ENCODE peak calls at places on chromosome 21, in five cellular contexts. One of them, this sample, is unnamed.

GRCh38 chr21:28485301-28486022 is 507.2 kb downstream of the LTN1 start:
- DNase-seq in pancreas: no peak
- DNase-seq in A549: no peak
- DNase-seq in fibroblast of lung: peak; percentile 83
- DNase-seq in sigmoid colon: no peak
- DNase-seq in this sample: peak; percentile 56

GRCh38 chr21:29149771-29150425 is 19.5 kb downstream of the MAP3K7CL start:
- DNase-seq in sigmoid colon: no peak
- DNase-seq in pancreas: no peak
- DNase-seq in A549: no peak
- DNase-seq in fibroblast of lung: peak; percentile 78
- DNase-seq in this sample: no peak

GRCh38 chr21:16837319-16837718 is 675.5 kb upstream of the CXADR start:
- DNase-seq in sigmoid colon: no peak
- DNase-seq in fibroblast of lung: peak; percentile 61
- DNase-seq in pancreas: no peak
- DNase-seq in A549: no peak
- DNase-seq in this sample: no peak

GRCh38 chr21:16195476-16195875 is 465.7 kb downstream of the USP25 start:
- DNase-seq in fibroblast of lung: peak; percentile 74
- DNase-seq in sigmoid colon: no peak
- DNase-seq in pancreas: no peak
- DNase-seq in A549: no peak
- DNase-seq in this sample: no peak

GRCh38 chr21:37863842-37864241 is 52.4 kb downstream of the KCNJ6 start:
- DNase-seq in sigmoid colon: no peak
- DNase-seq in A549: no peak
- DNase-seq in fibroblast of lung: peak; percentile 88
- DNase-seq in pancreas: no peak
- DNase-seq in this sample: no peak

GRCh38 chr21:17514124-17514481 is 1.3 kb downstream of the CXADR start:
- DNase-seq in fibroblast of lung: peak; percentile 60
- DNase-seq in sigmoid colon: no peak
- DNase-seq in pancreas: no peak
- DNase-seq in A549: no peak
- DNase-seq in this sample: no peak

GRCh38 chr21:36994501-36995189 is 11.9 kb upstream of the RIPPLY3 start:
- DNase-seq in fibroblast of lung: peak; percentile 50
- DNase-seq in A549: no peak
- DNase-seq in pancreas: no peak
- DNase-seq in sigmoid colon: no peak
- DNase-seq in this sample: no peak

GRCh38 chr21:29342394-29342957 is 43.8 kb downstream of the BACH1 start:
- DNase-seq in pancreas: no peak
- DNase-seq in A549: peak; percentile 2
- DNase-seq in fibroblast of lung: peak; percentile 99
- DNase-seq in sigmoid colon: peak; percentile 82
- DNase-seq in this sample: peak; percentile 95

GRCh38 chr21:43323244-43324005 is 103.5 kb downstream of the SIK1 start:
- DNase-seq in sigmoid colon: no peak
- DNase-seq in pancreas: peak; percentile 95
- DNase-seq in A549: no peak
- DNase-seq in fibroblast of lung: no peak
- DNase-seq in this sample: no peak

GRCh38 chr21:27827972-27828371 is 861.1 kb upstream of the ADAMTS5 start:
- DNase-seq in A549: no peak
- DNase-seq in sigmoid colon: no peak
- DNase-seq in pancreas: no peak
- DNase-seq in fibroblast of lung: no peak
- DNase-seq in this sample: no peak

GRCh38 chr21:43306911-43307676 is 119.8 kb downstream of the SIK1 start:
- DNase-seq in A549: peak; percentile 49
- DNase-seq in pancreas: no peak
- DNase-seq in sigmoid colon: peak; percentile 61
- DNase-seq in fibroblast of lung: peak; percentile 68
- DNase-seq in this sample: no peak

GRCh38 chr21:28632718-28633408 is 359.8 kb downstream of the LTN1 start:
- DNase-seq in sigmoid colon: no peak
- DNase-seq in fibroblast of lung: peak; percentile 75
- DNase-seq in pancreas: no peak
- DNase-seq in A549: no peak
- DNase-seq in this sample: no peak

GRCh38 chr21:32351428-32351827 is 41.4 kb downstream of the URB1 start:
- DNase-seq in fibroblast of lung: no peak
- DNase-seq in sigmoid colon: peak; percentile 34
- DNase-seq in pancreas: no peak
- DNase-seq in A549: no peak
- DNase-seq in this sample: no peak

GRCh38 chr21:32604484-32604883 is 7.7 kb downstream of the CFAP298 start:
- DNase-seq in fibroblast of lung: no peak
- DNase-seq in A549: no peak
- DNase-seq in sigmoid colon: no peak
- DNase-seq in pancreas: no peak
- DNase-seq in this sample: no peak

GRCh38 chr21:37338671-37339526 is 27.7 kb upstream of the DYRK1A start:
- DNase-seq in fibroblast of lung: peak; percentile 92
- DNase-seq in sigmoid colon: peak; percentile 71
- DNase-seq in A549: peak; percentile 81
- DNase-seq in pancreas: no peak
- DNase-seq in this sample: peak; percentile 87

GRCh38 chr21:14875704-14876364 is 189.0 kb downstream of the NRIP1 start:
- DNase-seq in fibroblast of lung: peak; percentile 25
- DNase-seq in A549: no peak
- DNase-seq in sigmoid colon: no peak
- DNase-seq in pancreas: no peak
- DNase-seq in this sample: no peak

GRCh38 chr21:16046625-16047340 is 317.0 kb downstream of the USP25 start:
- DNase-seq in fibroblast of lung: peak; percentile 54
- DNase-seq in sigmoid colon: no peak
- DNase-seq in A549: peak; percentile 1
- DNase-seq in pancreas: no peak
- DNase-seq in this sample: no peak

GRCh38 chr21:27275294-27275927 is 308.5 kb upstream of the ADAMTS5 start:
- DNase-seq in A549: no peak
- DNase-seq in fibroblast of lung: peak; percentile 76
- DNase-seq in sigmoid colon: no peak
- DNase-seq in pancreas: no peak
- DNase-seq in this sample: peak; percentile 52

GRCh38 chr21:29313662-29314408 is 15.1 kb downstream of the BACH1 start:
- DNase-seq in A549: no peak
- DNase-seq in fibroblast of lung: no peak
- DNase-seq in pancreas: no peak
- DNase-seq in sigmoid colon: no peak
- DNase-seq in this sample: no peak

DNA sequence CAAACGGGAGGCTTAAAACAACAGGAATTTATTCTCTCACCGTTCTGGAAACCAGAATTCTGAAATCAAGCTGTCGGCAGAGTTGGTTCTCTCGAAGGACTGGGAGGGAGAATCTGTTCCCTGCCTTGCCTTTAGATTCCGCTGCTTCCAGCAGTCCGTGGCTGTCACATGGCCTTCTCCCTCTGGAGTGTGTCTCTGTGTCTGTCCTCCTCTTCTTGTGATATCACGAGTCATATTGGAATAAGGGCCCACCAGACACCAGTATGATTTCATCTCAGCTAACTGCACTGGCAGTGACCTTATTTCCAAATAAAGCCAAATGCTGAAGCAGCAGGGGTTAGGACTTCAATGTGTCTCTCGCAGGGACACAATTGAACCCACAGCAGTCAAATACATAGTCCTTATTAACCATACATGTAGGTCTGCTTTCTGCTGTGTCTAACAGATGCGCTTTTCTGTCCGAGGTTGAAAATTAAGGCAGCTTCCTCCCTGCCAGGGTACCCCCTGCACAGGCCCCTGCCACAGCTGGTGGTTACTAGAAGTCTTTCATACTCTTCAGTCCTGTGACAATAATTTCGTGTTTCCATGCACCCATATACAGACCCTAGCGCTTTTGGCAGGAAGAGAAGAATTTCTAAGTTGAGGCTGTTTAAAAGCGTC is 182.0 kb downstream of the ETS2 start:
- DNase-seq in fibroblast of lung: no peak
- DNase-seq in sigmoid colon: peak; percentile 81
- DNase-seq in A549: no peak
- DNase-seq in pancreas: no peak
- DNase-seq in this sample: no peak
- H3K4me3 ChIP-seq in fibroblast of lung: no peak overlapping the region
- H3K4me3 ChIP-seq in sigmoid colon: no peak overlapping the region
- H3K4me3 ChIP-seq in A549: no peak overlapping the region
- H3K4me3 ChIP-seq in pancreas: no peak overlapping the region
- H3K4me3 ChIP-seq in this sample: no peak overlapping the region

GRCh38 chr21:41852929-41853320 is 26.2 kb downstream of the PRDM15 start:
- DNase-seq in sigmoid colon: no peak
- DNase-seq in fibroblast of lung: no peak
- DNase-seq in pancreas: no peak
- DNase-seq in A549: no peak
- DNase-seq in this sample: no peak
- TF ChIP-seq CTCF in sigmoid colon: no peak
- TF ChIP-seq CTCF in fibroblast of lung: no peak
- TF ChIP-seq CTCF in pancreas: no peak
- TF ChIP-seq CTCF in A549: no peak
- TF ChIP-seq CTCF in this sample: no peak

GRCh38 chr21:46056450-46056903 is 41.4 kb upstream of the COL6A2 start:
- DNase-seq in A549: no peak
- DNase-seq in fibroblast of lung: peak; percentile 93
- DNase-seq in pancreas: peak; percentile 65
- DNase-seq in sigmoid colon: peak; percentile 98
- DNase-seq in this sample: peak; percentile 64
- H3K4me3 ChIP-seq in A549: no peak overlapping the region
- H3K4me3 ChIP-seq in fibroblast of lung: peak overlapping the region; percentile 17
- H3K4me3 ChIP-seq in pancreas: no peak overlapping the region
- H3K4me3 ChIP-seq in sigmoid colon: peak overlapping the region; percentile 22
- H3K4me3 ChIP-seq in this sample: no peak overlapping the region

DNA sequence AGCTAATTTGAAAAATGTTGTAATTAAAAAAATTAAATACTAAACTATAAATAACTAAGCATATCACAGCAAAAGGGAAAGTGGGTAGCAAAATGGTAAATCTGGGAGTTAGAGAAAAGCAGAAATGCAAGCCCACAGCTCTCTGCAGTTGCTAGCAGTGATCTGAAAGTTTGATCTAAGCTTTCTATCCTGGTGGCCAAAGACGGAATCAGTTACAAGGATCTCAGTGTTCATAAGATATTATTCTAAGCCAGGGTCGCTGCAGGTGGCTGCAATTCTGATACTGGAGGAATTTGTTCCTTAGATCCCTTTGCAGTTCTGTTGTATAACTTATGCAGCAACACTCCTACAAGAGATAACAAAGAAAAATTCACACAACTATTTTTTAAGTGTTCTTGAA is 363.7 kb downstream of the SETD4 start:
- DNase-seq in pancreas: no peak
- DNase-seq in fibroblast of lung: no peak
- DNase-seq in A549: no peak
- DNase-seq in sigmoid colon: no peak
- DNase-seq in this sample: no peak
- TF ChIP-seq CTCF in pancreas: no peak
- TF ChIP-seq CTCF in fibroblast of lung: no peak
- TF ChIP-seq CTCF in A549: no peak
- TF ChIP-seq CTCF in sigmoid colon: no peak
- TF ChIP-seq CTCF in this sample: no peak

GRCh38 chr21:44909719-44910118 is 11.0 kb downstream of the ITGB2 start:
- DNase-seq in sigmoid colon: no peak
- DNase-seq in A549: no peak
- DNase-seq in fibroblast of lung: no peak
- DNase-seq in pancreas: no peak
- DNase-seq in this sample: no peak

GRCh38 chr21:44910229-44911065 is 10.3 kb downstream of the ITGB2 start:
- DNase-seq in pancreas: peak; percentile 72
- DNase-seq in fibroblast of lung: no peak
- DNase-seq in A549: no peak
- DNase-seq in sigmoid colon: no peak
- DNase-seq in this sample: no peak

GRCh38 chr21:44912158-44912473 is 8.6 kb downstream of the ITGB2 start:
- DNase-seq in A549: no peak
- DNase-seq in sigmoid colon: no peak
- DNase-seq in pancreas: peak; percentile 56
- DNase-seq in fibroblast of lung: no peak
- DNase-seq in this sample: no peak

GRCh38 chr21:44911384-44912157 is 9.1 kb downstream of the ITGB2 start:
- DNase-seq in sigmoid colon: peak; percentile 88
- DNase-seq in pancreas: peak; percentile 97
- DNase-seq in fibroblast of lung: no peak
- DNase-seq in A549: no peak
- DNase-seq in this sample: no peak

DNA sequence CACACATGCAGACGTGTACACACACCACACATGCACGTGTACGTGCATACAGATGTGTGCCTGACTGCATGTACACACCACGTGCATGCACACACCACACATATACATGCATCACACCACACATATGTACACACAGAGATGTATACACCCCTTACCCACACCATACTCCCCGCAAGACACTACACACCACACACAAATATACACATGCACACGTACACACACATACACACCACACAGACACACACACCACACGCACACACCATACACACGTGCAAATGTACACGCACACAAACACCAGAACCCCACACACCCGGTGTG is 9.7 kb downstream of the ITGB2 start:
- DNase-seq in sigmoid colon: no peak
- DNase-seq in pancreas: no peak
- DNase-seq in fibroblast of lung: no peak
- DNase-seq in A549: no peak
- DNase-seq in this sample: no peak
- H3K4me3 ChIP-seq in sigmoid colon: no peak overlapping the region
- H3K4me3 ChIP-seq in pancreas: peak overlapping the region; percentile 10
- H3K4me3 ChIP-seq in fibroblast of lung: no peak overlapping the region
- H3K4me3 ChIP-seq in A549: no peak overlapping the region
- H3K4me3 ChIP-seq in this sample: no peak overlapping the region

GRCh38 chr21:41364308-41364707 is 2.5 kb downstream of the MX2 start:
- DNase-seq in A549: no peak
- DNase-seq in sigmoid colon: no peak
- DNase-seq in fibroblast of lung: no peak
- DNase-seq in pancreas: no peak
- DNase-seq in this sample: no peak
- TF ChIP-seq CTCF in A549: no peak
- TF ChIP-seq CTCF in sigmoid colon: no peak
- TF ChIP-seq CTCF in fibroblast of lung: no peak
- TF ChIP-seq CTCF in pancreas: no peak
- TF ChIP-seq CTCF in this sample: no peak

GRCh38 chr21:33931799-33932390 is 16.3 kb upstream of the ATP5PO start:
- DNase-seq in pancreas: no peak
- DNase-seq in sigmoid colon: no peak
- DNase-seq in fibroblast of lung: no peak
- DNase-seq in A549: no peak
- DNase-seq in this sample: no peak
- H3K4me3 ChIP-seq in pancreas: peak overlapping the region; percentile 31
- H3K4me3 ChIP-seq in sigmoid colon: peak overlapping the region; percentile 49
- H3K4me3 ChIP-seq in fibroblast of lung: peak overlapping the region; percentile 68
- H3K4me3 ChIP-seq in A549: no peak overlapping the region
- H3K4me3 ChIP-seq in this sample: peak overlapping the region; percentile 20

GRCh38 chr21:45504021-45504515 is 38.2 kb downstream of the SLC19A1 start:
- DNase-seq in pancreas: peak; percentile 46
- DNase-seq in sigmoid colon: peak; percentile 56
- DNase-seq in fibroblast of lung: no peak
- DNase-seq in A549: no peak
- DNase-seq in this sample: no peak
- TF ChIP-seq CTCF in pancreas: no peak
- TF ChIP-seq CTCF in sigmoid colon: no peak
- TF ChIP-seq CTCF in fibroblast of lung: no peak
- TF ChIP-seq CTCF in A549: no peak
- TF ChIP-seq CTCF in this sample: no peak

This sample was measured in AG04449.